ENCODE peak calls at places on chromosomes 2 and 18, in seven cellular contexts. One of them, this sample, is unnamed.

GRCh38 chr2:121966663-121967062 is 211.2 kb downstream of the TSN start:
- DNase-seq in heart right ventricle: no peak
- DNase-seq in brain microvascular endothelial cell: no peak
- DNase-seq in HFFc6: no peak
- DNase-seq in fibroblast of the aortic adventitia: no peak
- DNase-seq in PC-9: no peak
- DNase-seq in NB4: no peak
- DNase-seq in this sample: no peak

GRCh38 chr2:520663-521340 is 156.4 kb downstream of the TMEM18 start:
- DNase-seq in heart right ventricle: no peak
- DNase-seq in brain microvascular endothelial cell: no peak
- DNase-seq in HFFc6: no peak
- DNase-seq in fibroblast of the aortic adventitia: no peak
- DNase-seq in PC-9: no peak
- DNase-seq in NB4: no peak
- DNase-seq in this sample: no peak

GRCh38 chr18:33873127-33873526 is 295.1 kb downstream of the ASXL3 start:
- DNase-seq in heart right ventricle: no peak
- DNase-seq in brain microvascular endothelial cell: no peak
- DNase-seq in HFFc6: no peak
- DNase-seq in fibroblast of the aortic adventitia: no peak
- DNase-seq in PC-9: no peak
- DNase-seq in NB4: no peak
- DNase-seq in this sample: no peak

GRCh38 chr2:219541611-219542180 is 1.9 kb downstream of the CHPF start:
- DNase-seq in heart right ventricle: peak; percentile 78
- DNase-seq in brain microvascular endothelial cell: peak; percentile 49
- DNase-seq in HFFc6: peak; percentile 17
- DNase-seq in fibroblast of the aortic adventitia: peak; percentile 52
- DNase-seq in PC-9: peak; percentile 92
- DNase-seq in NB4: peak; percentile 81
- DNase-seq in this sample: peak; percentile 91

GRCh38 chr18:25140144-25140961 is 211.6 kb downstream of the ZNF521 start:
- DNase-seq in heart right ventricle: no peak
- DNase-seq in brain microvascular endothelial cell: no peak
- DNase-seq in HFFc6: no peak
- DNase-seq in fibroblast of the aortic adventitia: peak; percentile 76
- DNase-seq in PC-9: no peak
- DNase-seq in NB4: no peak
- DNase-seq in this sample: no peak

GRCh38 chr2:188897096-188897495 is 77.1 kb upstream of the COL3A1 start:
- DNase-seq in heart right ventricle: no peak
- DNase-seq in brain microvascular endothelial cell: no peak
- DNase-seq in HFFc6: peak; percentile 11
- DNase-seq in fibroblast of the aortic adventitia: peak; percentile 92
- DNase-seq in PC-9: no peak
- DNase-seq in NB4: no peak
- DNase-seq in this sample: no peak

GRCh38 chr2:210955591-210955990 is 399.2 kb downstream of the CPS1 start:
- DNase-seq in heart right ventricle: no peak
- DNase-seq in brain microvascular endothelial cell: peak; percentile 78
- DNase-seq in HFFc6: peak; percentile 18
- DNase-seq in fibroblast of the aortic adventitia: peak; percentile 83
- DNase-seq in PC-9: peak; percentile 1
- DNase-seq in NB4: no peak
- DNase-seq in this sample: no peak

GRCh38 chr2:197453914-197454398 is 604 bp downstream of the COQ10B start:
- DNase-seq in heart right ventricle: no peak
- DNase-seq in brain microvascular endothelial cell: no peak
- DNase-seq in HFFc6: peak; percentile 91
- DNase-seq in fibroblast of the aortic adventitia: peak; percentile 94
- DNase-seq in PC-9: no peak
- DNase-seq in NB4: peak; percentile 93
- DNase-seq in this sample: no peak

GRCh38 chr18:111292-112014 is 46.9 kb upstream of the USP14 start:
- DNase-seq in heart right ventricle: peak; percentile 77
- DNase-seq in brain microvascular endothelial cell: no peak
- DNase-seq in HFFc6: no peak
- DNase-seq in fibroblast of the aortic adventitia: peak; percentile 56
- DNase-seq in PC-9: peak; percentile 85
- DNase-seq in NB4: peak; percentile 66
- DNase-seq in this sample: peak; percentile 85

GRCh38 chr2:5077479-5078089 is 614.6 kb upstream of the SOX11 start:
- DNase-seq in heart right ventricle: no peak
- DNase-seq in brain microvascular endothelial cell: peak; percentile 78
- DNase-seq in HFFc6: no peak
- DNase-seq in fibroblast of the aortic adventitia: no peak
- DNase-seq in PC-9: no peak
- DNase-seq in NB4: no peak
- DNase-seq in this sample: peak; percentile 25

GRCh38 chr2:234334146-234334545 is 162.7 kb downstream of the ARL4C start:
- DNase-seq in heart right ventricle: no peak
- DNase-seq in brain microvascular endothelial cell: peak; percentile 45
- DNase-seq in HFFc6: no peak
- DNase-seq in fibroblast of the aortic adventitia: peak; percentile 20
- DNase-seq in PC-9: peak; percentile 21
- DNase-seq in NB4: no peak
- DNase-seq in this sample: no peak

GRCh38 chr18:6992761-6993160 is 124.8 kb downstream of the LAMA1 start:
- DNase-seq in heart right ventricle: no peak
- DNase-seq in brain microvascular endothelial cell: no peak
- DNase-seq in HFFc6: no peak
- DNase-seq in fibroblast of the aortic adventitia: no peak
- DNase-seq in PC-9: no peak
- DNase-seq in NB4: no peak
- DNase-seq in this sample: no peak

GRCh38 chr18:6729247-6730091 is at the start of gene ARHGAP28:
- DNase-seq in heart right ventricle: peak; percentile 83
- DNase-seq in brain microvascular endothelial cell: peak; percentile 87
- DNase-seq in HFFc6: peak; percentile 47
- DNase-seq in fibroblast of the aortic adventitia: peak; percentile 81
- DNase-seq in PC-9: peak; percentile 1
- DNase-seq in NB4: no peak
- DNase-seq in this sample: peak; percentile 94

GRCh38 chr2:71941731-71942575 is 205.7 kb downstream of the CYP26B1 start:
- DNase-seq in heart right ventricle: no peak
- DNase-seq in brain microvascular endothelial cell: no peak
- DNase-seq in HFFc6: no peak
- DNase-seq in fibroblast of the aortic adventitia: no peak
- DNase-seq in PC-9: no peak
- DNase-seq in NB4: peak; percentile 97
- DNase-seq in this sample: peak; percentile 5

GRCh38 chr2:222878877-222879601 is 18.2 kb downstream of the ACSL3 start:
- DNase-seq in heart right ventricle: no peak
- DNase-seq in brain microvascular endothelial cell: peak; percentile 62
- DNase-seq in HFFc6: peak; percentile 70
- DNase-seq in fibroblast of the aortic adventitia: peak; percentile 46
- DNase-seq in PC-9: peak; percentile 79
- DNase-seq in NB4: no peak
- DNase-seq in this sample: no peak

GRCh38 chr2:74542978-74543377 is 10.8 kb downstream of the LOXL3 start:
- DNase-seq in heart right ventricle: no peak
- DNase-seq in brain microvascular endothelial cell: no peak
- DNase-seq in HFFc6: no peak
- DNase-seq in fibroblast of the aortic adventitia: no peak
- DNase-seq in PC-9: no peak
- DNase-seq in NB4: no peak
- DNase-seq in this sample: no peak

GRCh38 chr2:74546004-74546403 is 7.7 kb downstream of the LOXL3 start:
- DNase-seq in heart right ventricle: no peak
- DNase-seq in brain microvascular endothelial cell: no peak
- DNase-seq in HFFc6: no peak
- DNase-seq in fibroblast of the aortic adventitia: no peak
- DNase-seq in PC-9: no peak
- DNase-seq in NB4: no peak
- DNase-seq in this sample: no peak

GRCh38 chr2:74548285-74548918 is 5.3 kb downstream of the LOXL3 start:
- DNase-seq in heart right ventricle: no peak
- DNase-seq in brain microvascular endothelial cell: no peak
- DNase-seq in HFFc6: no peak
- DNase-seq in fibroblast of the aortic adventitia: no peak
- DNase-seq in PC-9: no peak
- DNase-seq in NB4: no peak
- DNase-seq in this sample: peak; percentile 74

GRCh38 chr2:74540291-74540690 is 10.6 kb downstream of the HTRA2 start:
- DNase-seq in heart right ventricle: peak; percentile 66
- DNase-seq in brain microvascular endothelial cell: no peak
- DNase-seq in HFFc6: no peak
- DNase-seq in fibroblast of the aortic adventitia: peak; percentile 92
- DNase-seq in PC-9: no peak
- DNase-seq in NB4: no peak
- DNase-seq in this sample: no peak

DNA sequence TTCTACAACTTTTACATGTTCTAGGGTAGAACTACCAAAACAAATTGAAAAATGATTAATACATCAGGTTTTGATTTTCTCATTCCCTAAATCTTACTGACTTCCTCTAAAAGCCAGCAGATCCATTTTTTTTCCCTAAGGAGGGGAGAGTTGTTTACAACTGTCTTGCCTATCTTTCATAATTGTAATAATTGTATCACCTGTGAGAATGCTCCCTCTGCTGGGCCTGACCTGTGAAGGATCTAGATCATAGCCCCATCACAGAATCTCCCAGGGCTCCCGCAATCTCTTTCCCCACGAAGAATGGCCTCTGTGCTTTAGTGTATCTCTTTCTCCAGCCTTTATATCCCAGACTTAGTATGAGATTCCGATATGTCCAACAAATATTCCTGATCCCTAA is 9.1 kb downstream of the LOXL3 start:
- DNase-seq in heart right ventricle: no peak
- DNase-seq in brain microvascular endothelial cell: no peak
- DNase-seq in HFFc6: no peak
- DNase-seq in fibroblast of the aortic adventitia: no peak
- DNase-seq in PC-9: no peak
- DNase-seq in NB4: no peak
- DNase-seq in this sample: no peak
- TF ChIP-seq CTCF in heart right ventricle: no peak
- TF ChIP-seq CTCF in brain microvascular endothelial cell: peak; percentile 38
- TF ChIP-seq CTCF in HFFc6: peak; percentile 31
- TF ChIP-seq CTCF in fibroblast of the aortic adventitia: no peak
- TF ChIP-seq CTCF in PC-9: peak; percentile 43
- TF ChIP-seq CTCF in NB4: peak; percentile 6
- TF ChIP-seq CTCF in this sample: peak; percentile 18

GRCh38 chr18:2281523-2282199 is 289.6 kb downstream of the METTL4 start:
- DNase-seq in heart right ventricle: no peak
- DNase-seq in brain microvascular endothelial cell: no peak
- DNase-seq in HFFc6: no peak
- DNase-seq in fibroblast of the aortic adventitia: no peak
- DNase-seq in PC-9: no peak
- DNase-seq in NB4: no peak
- DNase-seq in this sample: no peak
- TF ChIP-seq CTCF in heart right ventricle: no peak
- TF ChIP-seq CTCF in brain microvascular endothelial cell: no peak
- TF ChIP-seq CTCF in HFFc6: no peak
- TF ChIP-seq CTCF in fibroblast of the aortic adventitia: no peak
- TF ChIP-seq CTCF in PC-9: no peak
- TF ChIP-seq CTCF in NB4: no peak
- TF ChIP-seq CTCF in this sample: no peak

GRCh38 chr2:101816598-101816997 is 119.1 kb downstream of the MAP4K4 start:
- DNase-seq in heart right ventricle: no peak
- DNase-seq in brain microvascular endothelial cell: no peak
- DNase-seq in HFFc6: no peak
- DNase-seq in fibroblast of the aortic adventitia: no peak
- DNase-seq in PC-9: no peak
- DNase-seq in NB4: no peak
- DNase-seq in this sample: no peak

GRCh38 chr2:101817488-101817887 is 120.0 kb downstream of the MAP4K4 start:
- DNase-seq in heart right ventricle: no peak
- DNase-seq in brain microvascular endothelial cell: no peak
- DNase-seq in HFFc6: no peak
- DNase-seq in fibroblast of the aortic adventitia: no peak
- DNase-seq in PC-9: no peak
- DNase-seq in NB4: no peak
- DNase-seq in this sample: no peak

GRCh38 chr2:101815154-101815553 is 117.6 kb downstream of the MAP4K4 start:
- DNase-seq in heart right ventricle: no peak
- DNase-seq in brain microvascular endothelial cell: no peak
- DNase-seq in HFFc6: no peak
- DNase-seq in fibroblast of the aortic adventitia: no peak
- DNase-seq in PC-9: no peak
- DNase-seq in NB4: no peak
- DNase-seq in this sample: no peak

GRCh38 chr2:101814752-101815151 is 117.2 kb downstream of the MAP4K4 start:
- DNase-seq in heart right ventricle: no peak
- DNase-seq in brain microvascular endothelial cell: no peak
- DNase-seq in HFFc6: no peak
- DNase-seq in fibroblast of the aortic adventitia: no peak
- DNase-seq in PC-9: no peak
- DNase-seq in NB4: no peak
- DNase-seq in this sample: no peak

DNA sequence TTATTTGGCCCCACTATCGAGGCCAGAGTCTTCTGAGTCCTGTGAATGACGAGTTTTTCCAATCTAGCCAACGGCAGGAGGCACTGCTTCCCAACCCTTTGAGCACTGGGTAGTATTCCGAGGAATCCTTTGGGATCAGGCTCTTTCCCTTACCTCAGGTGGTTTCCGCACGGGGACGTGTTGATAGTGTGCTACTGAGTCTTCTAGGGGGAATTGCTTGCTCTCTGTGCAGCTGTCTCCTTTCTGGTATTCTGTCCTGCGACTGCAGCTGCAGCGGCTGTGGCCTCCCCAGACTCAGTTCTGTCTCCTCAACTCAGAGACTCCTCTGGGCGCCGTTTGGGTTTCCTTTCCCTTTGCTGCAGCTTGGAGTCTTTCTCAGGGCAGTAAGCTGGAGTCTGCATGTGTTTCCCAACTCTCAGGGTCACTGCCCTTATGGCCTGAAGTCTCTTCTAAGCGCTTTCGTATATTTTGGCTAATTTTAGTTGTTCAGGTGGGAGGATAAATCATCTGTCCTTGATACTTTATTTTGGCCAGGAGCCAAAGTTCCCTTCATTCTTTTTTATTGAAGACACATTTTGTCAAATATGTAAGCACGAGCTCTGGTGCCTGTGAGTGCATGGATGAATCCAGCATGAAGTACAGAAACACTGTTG is 118.4 kb downstream of the MAP4K4 start:
- DNase-seq in heart right ventricle: no peak
- DNase-seq in brain microvascular endothelial cell: no peak
- DNase-seq in HFFc6: no peak
- DNase-seq in fibroblast of the aortic adventitia: peak; percentile 46
- DNase-seq in PC-9: no peak
- DNase-seq in NB4: no peak
- DNase-seq in this sample: no peak
- TF ChIP-seq CTCF in heart right ventricle: peak; percentile 5
- TF ChIP-seq CTCF in brain microvascular endothelial cell: peak; percentile 34
- TF ChIP-seq CTCF in HFFc6: no peak
- TF ChIP-seq CTCF in fibroblast of the aortic adventitia: no peak
- TF ChIP-seq CTCF in PC-9: no peak
- TF ChIP-seq CTCF in NB4: no peak
- TF ChIP-seq CTCF in this sample: no peak

DNA sequence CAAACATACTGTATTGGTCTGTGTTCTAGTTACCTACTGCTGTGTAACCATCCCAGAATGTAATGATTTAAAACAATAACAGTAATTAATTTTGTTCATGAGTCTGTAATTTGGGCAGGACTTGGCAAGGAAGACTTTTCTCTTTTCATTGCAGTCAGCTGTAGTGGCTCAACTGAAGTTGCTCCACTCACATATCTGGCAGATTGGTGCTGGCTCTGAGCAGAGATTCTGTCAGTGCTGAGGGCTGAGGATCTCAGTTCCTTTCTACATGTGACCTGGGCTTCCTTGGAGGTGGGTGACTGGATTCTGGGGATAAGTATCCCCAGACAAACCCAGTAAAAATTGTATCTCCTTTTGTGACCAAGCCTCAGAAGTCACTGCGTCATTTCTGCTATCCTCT is 26.6 kb downstream of the PTPN4 start:
- DNase-seq in heart right ventricle: no peak
- DNase-seq in brain microvascular endothelial cell: no peak
- DNase-seq in HFFc6: no peak
- DNase-seq in fibroblast of the aortic adventitia: peak; percentile 16
- DNase-seq in PC-9: no peak
- DNase-seq in NB4: no peak
- DNase-seq in this sample: no peak
- TF ChIP-seq CTCF in heart right ventricle: no peak
- TF ChIP-seq CTCF in brain microvascular endothelial cell: no peak
- TF ChIP-seq CTCF in HFFc6: no peak
- TF ChIP-seq CTCF in fibroblast of the aortic adventitia: no peak
- TF ChIP-seq CTCF in PC-9: no peak
- TF ChIP-seq CTCF in NB4: no peak
- TF ChIP-seq CTCF in this sample: no peak

This sample was measured in WERI-Rb-1.